ENCODE peak calls at places on chromosome 21, in seven cellular contexts. One of them, this sample, is unnamed.

GRCh38 chr21:40952551-40953330 is 105.8 kb upstream of the DSCAM start:
- DNase-seq in cardiac fibroblast: no peak
- DNase-seq in OCI-LY7: no peak
- DNase-seq in HFFc6: no peak
- DNase-seq in prostate gland: no peak
- DNase-seq in colonic mucosa: no peak
- DNase-seq in dorsolateral prefrontal cortex: no peak
- DNase-seq in this sample: no peak

GRCh38 chr21:45323487-45324380 is 36.0 kb upstream of the POFUT2 start:
- DNase-seq in dorsolateral prefrontal cortex: no peak
- DNase-seq in prostate gland: no peak
- DNase-seq in cardiac fibroblast: peak
- DNase-seq in OCI-LY7: no peak
- DNase-seq in colonic mucosa: no peak
- DNase-seq in HFFc6: no peak
- DNase-seq in this sample: no peak

GRCh38 chr21:36141513-36141925 is 6.6 kb downstream of the CBR3 start:
- DNase-seq in HFFc6: peak
- DNase-seq in dorsolateral prefrontal cortex: peak
- DNase-seq in colonic mucosa: peak
- DNase-seq in prostate gland: peak
- DNase-seq in OCI-LY7: peak
- DNase-seq in cardiac fibroblast: peak
- DNase-seq in this sample: peak

GRCh38 chr21:32131960-32132359 is 146.9 kb downstream of the MIS18A start:
- DNase-seq in HFFc6: no peak
- DNase-seq in prostate gland: no peak
- DNase-seq in OCI-LY7: no peak
- DNase-seq in dorsolateral prefrontal cortex: no peak
- DNase-seq in colonic mucosa: no peak
- DNase-seq in cardiac fibroblast: peak
- DNase-seq in this sample: no peak

GRCh38 chr21:35390013-35390776 is 341.1 kb upstream of the RUNX1 start:
- DNase-seq in HFFc6: peak
- DNase-seq in OCI-LY7: no peak
- DNase-seq in dorsolateral prefrontal cortex: no peak
- DNase-seq in colonic mucosa: no peak
- DNase-seq in cardiac fibroblast: peak
- DNase-seq in prostate gland: peak
- DNase-seq in this sample: no peak

GRCh38 chr21:15224346-15225086 is 159.7 kb upstream of the NRIP1 start:
- DNase-seq in OCI-LY7: no peak
- DNase-seq in HFFc6: peak
- DNase-seq in cardiac fibroblast: peak
- DNase-seq in prostate gland: no peak
- DNase-seq in colonic mucosa: no peak
- DNase-seq in dorsolateral prefrontal cortex: no peak
- DNase-seq in this sample: peak

GRCh38 chr21:34021726-34022125 is 51.7 kb upstream of the MRPS6 start:
- DNase-seq in colonic mucosa: no peak
- DNase-seq in HFFc6: no peak
- DNase-seq in cardiac fibroblast: no peak
- DNase-seq in OCI-LY7: no peak
- DNase-seq in prostate gland: no peak
- DNase-seq in dorsolateral prefrontal cortex: no peak
- DNase-seq in this sample: no peak

GRCh38 chr21:28454978-28455600 is 537.6 kb downstream of the LTN1 start:
- DNase-seq in prostate gland: no peak
- DNase-seq in dorsolateral prefrontal cortex: no peak
- DNase-seq in colonic mucosa: no peak
- DNase-seq in OCI-LY7: no peak
- DNase-seq in HFFc6: peak
- DNase-seq in cardiac fibroblast: no peak
- DNase-seq in this sample: no peak

GRCh38 chr21:28311776-28312175 is 680.9 kb downstream of the LTN1 start:
- DNase-seq in dorsolateral prefrontal cortex: no peak
- DNase-seq in OCI-LY7: no peak
- DNase-seq in prostate gland: no peak
- DNase-seq in cardiac fibroblast: no peak
- DNase-seq in HFFc6: no peak
- DNase-seq in colonic mucosa: no peak
- DNase-seq in this sample: no peak

GRCh38 chr21:46295996-46296752 is 10.0 kb downstream of the YBEY start:
- DNase-seq in HFFc6: peak
- DNase-seq in prostate gland: no peak
- DNase-seq in cardiac fibroblast: peak
- DNase-seq in dorsolateral prefrontal cortex: peak
- DNase-seq in colonic mucosa: peak
- DNase-seq in OCI-LY7: peak
- DNase-seq in this sample: peak

GRCh38 chr21:45600248-45600647 is 43.3 kb upstream of the PCBP3 start:
- DNase-seq in cardiac fibroblast: no peak
- DNase-seq in prostate gland: no peak
- DNase-seq in colonic mucosa: no peak
- DNase-seq in OCI-LY7: no peak
- DNase-seq in dorsolateral prefrontal cortex: peak
- DNase-seq in HFFc6: no peak
- DNase-seq in this sample: no peak

GRCh38 chr21:34086887-34087306 is 13.5 kb downstream of the MRPS6 start:
- DNase-seq in dorsolateral prefrontal cortex: no peak
- DNase-seq in prostate gland: no peak
- DNase-seq in OCI-LY7: no peak
- DNase-seq in cardiac fibroblast: no peak
- DNase-seq in HFFc6: no peak
- DNase-seq in colonic mucosa: no peak
- DNase-seq in this sample: no peak

GRCh38 chr21:34912022-34912933 is 136.8 kb downstream of the RUNX1 start:
- DNase-seq in OCI-LY7: no peak
- DNase-seq in colonic mucosa: no peak
- DNase-seq in prostate gland: no peak
- DNase-seq in cardiac fibroblast: no peak
- DNase-seq in dorsolateral prefrontal cortex: no peak
- DNase-seq in HFFc6: no peak
- DNase-seq in this sample: no peak

GRCh38 chr21:24367936-24368335 is 1239.3 kb downstream of the MRPL39 start:
- DNase-seq in prostate gland: no peak
- DNase-seq in cardiac fibroblast: no peak
- DNase-seq in colonic mucosa: no peak
- DNase-seq in dorsolateral prefrontal cortex: no peak
- DNase-seq in HFFc6: no peak
- DNase-seq in OCI-LY7: no peak
- DNase-seq in this sample: no peak

GRCh38 chr21:32520885-32521735 is 64.2 kb downstream of the TCP10L start:
- DNase-seq in dorsolateral prefrontal cortex: peak
- DNase-seq in HFFc6: peak
- DNase-seq in cardiac fibroblast: peak
- DNase-seq in OCI-LY7: no peak
- DNase-seq in prostate gland: peak
- DNase-seq in colonic mucosa: peak
- DNase-seq in this sample: no peak

GRCh38 chr21:30719401-30719800 is 824 bp upstream of the KRTAP21-3 start:
- DNase-seq in HFFc6: no peak
- DNase-seq in prostate gland: no peak
- DNase-seq in cardiac fibroblast: no peak
- DNase-seq in colonic mucosa: no peak
- DNase-seq in OCI-LY7: no peak
- DNase-seq in dorsolateral prefrontal cortex: no peak
- DNase-seq in this sample: no peak

GRCh38 chr21:14753466-14754258 is 207.5 kb upstream of the SAMSN1 start:
- DNase-seq in OCI-LY7: no peak
- DNase-seq in prostate gland: no peak
- DNase-seq in cardiac fibroblast: no peak
- DNase-seq in dorsolateral prefrontal cortex: no peak
- DNase-seq in HFFc6: no peak
- DNase-seq in colonic mucosa: no peak
- DNase-seq in this sample: no peak

GRCh38 chr21:31220567-31220966 is 123.5 kb downstream of the TIAM1 start:
- DNase-seq in HFFc6: no peak
- DNase-seq in dorsolateral prefrontal cortex: no peak
- DNase-seq in OCI-LY7: no peak
- DNase-seq in colonic mucosa: no peak
- DNase-seq in cardiac fibroblast: peak
- DNase-seq in prostate gland: no peak
- DNase-seq in this sample: no peak

GRCh38 chr21:31162079-31162699 is 123.9 kb upstream of the KRTAP19-8 start:
- DNase-seq in colonic mucosa: no peak
- DNase-seq in cardiac fibroblast: no peak
- DNase-seq in prostate gland: no peak
- DNase-seq in HFFc6: no peak
- DNase-seq in dorsolateral prefrontal cortex: no peak
- DNase-seq in OCI-LY7: no peak
- DNase-seq in this sample: no peak

GRCh38 chr21:45140346-45140940 is 66.1 kb downstream of the ADARB1 start:
- DNase-seq in HFFc6: peak
- DNase-seq in dorsolateral prefrontal cortex: peak
- DNase-seq in OCI-LY7: peak
- DNase-seq in prostate gland: peak
- DNase-seq in cardiac fibroblast: peak
- DNase-seq in colonic mucosa: peak
- DNase-seq in this sample: peak

DNA sequence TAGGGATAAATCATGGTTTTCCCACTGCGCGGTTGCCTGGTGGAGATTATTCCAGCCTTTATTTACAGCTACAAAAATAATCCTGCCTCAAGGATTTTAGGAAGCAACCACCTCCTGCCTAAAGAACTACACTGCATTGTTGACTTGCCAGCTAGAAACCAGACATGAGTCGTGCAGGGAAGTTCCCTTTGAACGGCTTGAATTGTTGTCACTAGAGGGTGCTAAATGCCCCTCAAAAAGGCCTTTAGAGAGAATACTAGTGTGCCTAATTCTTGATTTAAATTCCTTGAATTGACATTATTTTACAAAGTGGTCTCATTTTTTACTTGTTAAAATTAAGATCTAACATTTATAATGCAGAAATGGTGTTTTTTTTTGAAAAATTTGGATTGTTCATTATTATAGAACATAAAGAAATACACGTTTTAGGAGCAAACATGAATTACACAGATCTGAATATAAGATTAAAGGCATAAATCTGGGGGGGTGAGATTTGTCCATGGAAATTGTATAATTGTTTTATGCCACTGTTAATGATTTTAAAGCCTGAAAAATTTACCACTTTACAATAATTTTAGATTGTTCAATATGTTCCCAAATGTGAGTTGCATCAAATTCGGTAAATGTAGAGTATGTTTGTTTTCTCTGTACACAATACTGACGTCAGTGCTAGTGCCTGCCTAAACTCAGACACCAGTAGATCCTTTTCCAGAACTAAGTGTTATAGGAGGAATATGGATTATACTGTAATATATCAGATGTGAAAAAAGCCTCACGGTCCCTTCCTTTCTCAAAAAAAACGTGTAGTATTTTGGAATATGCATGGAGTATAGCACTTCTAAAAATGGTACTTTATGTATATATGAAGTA is 7.6 kb upstream of the ERG start:
- DNase-seq in cardiac fibroblast: peak
- DNase-seq in prostate gland: peak
- DNase-seq in OCI-LY7: peak
- DNase-seq in HFFc6: peak
- DNase-seq in dorsolateral prefrontal cortex: no peak
- DNase-seq in colonic mucosa: peak
- DNase-seq in this sample: no peak
- TF ChIP-seq CTCF in cardiac fibroblast: peak
- TF ChIP-seq CTCF in prostate gland: no peak
- TF ChIP-seq CTCF in OCI-LY7: peak
- TF ChIP-seq CTCF in HFFc6: peak
- TF ChIP-seq CTCF in dorsolateral prefrontal cortex: peak
- TF ChIP-seq CTCF in colonic mucosa: peak
- TF ChIP-seq CTCF in this sample: peak

DNA sequence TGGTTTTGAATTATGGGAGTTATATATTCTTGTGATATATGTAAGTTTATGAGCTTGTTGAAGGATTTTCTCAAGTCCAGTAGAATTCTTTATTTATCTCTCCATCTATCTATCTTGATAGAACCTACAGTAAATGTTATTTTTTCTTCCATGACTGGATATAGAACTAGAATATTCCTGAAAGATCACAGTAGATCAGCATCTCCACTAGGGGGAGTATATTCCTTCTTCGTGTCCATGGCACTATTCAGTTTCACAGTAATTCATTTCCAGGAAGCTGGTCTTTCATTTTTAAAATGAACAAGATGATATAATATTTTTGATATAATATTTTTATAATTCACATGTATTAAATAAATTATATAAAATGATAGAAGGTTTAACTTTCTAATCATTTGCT is 18.8 kb downstream of the TMPRSS15 start:
- DNase-seq in HFFc6: no peak
- DNase-seq in cardiac fibroblast: peak
- DNase-seq in OCI-LY7: peak
- DNase-seq in prostate gland: no peak
- DNase-seq in colonic mucosa: no peak
- DNase-seq in dorsolateral prefrontal cortex: no peak
- DNase-seq in this sample: no peak
- TF ChIP-seq CTCF in HFFc6: peak
- TF ChIP-seq CTCF in cardiac fibroblast: peak
- TF ChIP-seq CTCF in OCI-LY7: peak
- TF ChIP-seq CTCF in prostate gland: no peak
- TF ChIP-seq CTCF in colonic mucosa: peak
- TF ChIP-seq CTCF in dorsolateral prefrontal cortex: peak
- TF ChIP-seq CTCF in this sample: peak

GRCh38 chr21:21003701-21004100 is 5.5 kb downstream of the NCAM2 start:
- DNase-seq in HFFc6: peak
- DNase-seq in OCI-LY7: peak
- DNase-seq in colonic mucosa: no peak
- DNase-seq in dorsolateral prefrontal cortex: no peak
- DNase-seq in cardiac fibroblast: peak
- DNase-seq in prostate gland: no peak
- DNase-seq in this sample: no peak
- TF ChIP-seq CTCF in HFFc6: peak
- TF ChIP-seq CTCF in OCI-LY7: peak
- TF ChIP-seq CTCF in colonic mucosa: no peak
- TF ChIP-seq CTCF in dorsolateral prefrontal cortex: peak
- TF ChIP-seq CTCF in cardiac fibroblast: peak
- TF ChIP-seq CTCF in prostate gland: no peak
- TF ChIP-seq CTCF in this sample: peak

GRCh38 chr21:17660862-17661261 is 48.2 kb upstream of the BTG3 start:
- DNase-seq in OCI-LY7: no peak
- DNase-seq in prostate gland: no peak
- DNase-seq in cardiac fibroblast: no peak
- DNase-seq in dorsolateral prefrontal cortex: peak
- DNase-seq in colonic mucosa: no peak
- DNase-seq in HFFc6: no peak
- DNase-seq in this sample: no peak

GRCh38 chr21:17658931-17659330 is 46.2 kb upstream of the BTG3 start:
- DNase-seq in colonic mucosa: no peak
- DNase-seq in OCI-LY7: no peak
- DNase-seq in dorsolateral prefrontal cortex: no peak
- DNase-seq in prostate gland: no peak
- DNase-seq in cardiac fibroblast: no peak
- DNase-seq in HFFc6: no peak
- DNase-seq in this sample: no peak

DNA sequence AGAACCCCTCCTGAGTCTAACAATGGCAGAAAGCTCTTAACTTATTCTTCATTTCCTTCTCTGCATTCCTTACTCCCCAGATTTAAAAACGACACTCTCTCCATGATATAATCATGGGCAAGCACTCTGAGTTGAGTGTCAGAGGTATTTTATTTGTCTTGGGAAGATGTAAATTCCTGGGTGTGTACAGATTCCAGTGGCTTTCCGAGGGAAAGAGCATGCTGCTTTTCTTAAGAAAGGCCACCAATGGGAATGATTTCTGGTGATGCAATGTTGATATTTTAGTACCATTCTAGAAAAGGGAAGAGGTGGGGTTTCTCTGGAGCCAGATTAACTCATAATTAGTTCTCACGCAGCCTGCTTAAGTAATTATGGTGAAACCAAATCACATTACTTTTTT is 47.7 kb upstream of the BTG3 start:
- DNase-seq in dorsolateral prefrontal cortex: no peak
- DNase-seq in OCI-LY7: no peak
- DNase-seq in prostate gland: no peak
- DNase-seq in HFFc6: no peak
- DNase-seq in colonic mucosa: no peak
- DNase-seq in cardiac fibroblast: no peak
- DNase-seq in this sample: no peak
- TF ChIP-seq CTCF in dorsolateral prefrontal cortex: no peak
- TF ChIP-seq CTCF in OCI-LY7: no peak
- TF ChIP-seq CTCF in prostate gland: no peak
- TF ChIP-seq CTCF in HFFc6: no peak
- TF ChIP-seq CTCF in colonic mucosa: no peak
- TF ChIP-seq CTCF in cardiac fibroblast: no peak
- TF ChIP-seq CTCF in this sample: no peak